ENCODE peak calls at places on chromosomes 13 and 19, in six cellular contexts. W, I, N, O, Z and Q are unnamed samples.

GRCh38 chr13:98525852-98526512 is 50.9 kb downstream of the STK24 start:
- DNase-seq in O (no peak), Z (no peak), W (no peak), N (no peak), I (no peak), Q (no peak)

GRCh38 chr19:18109731-18110671 is 12.4 kb downstream of the MAST3 start:
- DNase-seq in N (peak; percentile 19), Z (peak; percentile 53), O (peak; percentile 84), W (no peak), I (no peak), Q (peak; percentile 45)

GRCh38 chr19:42233638-42234292 is 8.6 kb downstream of the GSK3A start:
- DNase-seq in Z (no peak), N (no peak), W (no peak), I (no peak), O (no peak), Q (no peak)

GRCh38 chr19:35114656-35115537 is 726 bp upstream of the FXYD3 start:
- DNase-seq in I (peak; percentile 27), Z (peak; percentile 87), N (peak; percentile 84), W (peak; percentile 91), O (peak; percentile 99), Q (peak; percentile 47)

GRCh38 chr13:99053636-99054233 is 75.9 kb upstream of the DOCK9 start:
- DNase-seq in W (no peak), Z (no peak), N (no peak), I (no peak), O (no peak), Q (no peak)

GRCh38 chr19:10544242-10544752 is 593 bp downstream of the ATG4D start:
- DNase-seq in O (no peak), W (no peak), Z (no peak), N (peak; percentile 42), I (no peak), Q (peak; percentile 28)

GRCh38 chr13:102322211-102322610 is 79.6 kb downstream of the FGF14 start:
- DNase-seq in O (no peak), Z (no peak), N (no peak), I (no peak), W (no peak), Q (no peak)

GRCh38 chr13:43567608-43568007 is 219.2 kb downstream of the ENOX1 start:
- DNase-seq in O (no peak), N (no peak), W (no peak), Z (no peak), I (peak; percentile 64), Q (peak; percentile 50)

GRCh38 chr13:95098916-95099315 is 202.3 kb downstream of the ABCC4 start:
- DNase-seq in I (no peak), W (no peak), N (no peak), Z (no peak), O (no peak), Q (no peak)

GRCh38 chr13:71797487-71797886 is 69.5 kb downstream of the DACH1 start:
- DNase-seq in W (no peak), O (no peak), Z (no peak), I (no peak), N (no peak), Q (peak; percentile 26)

GRCh38 chr19:31113250-31113685 is 236.0 kb downstream of the TSHZ3 start:
- DNase-seq in N (no peak), I (peak; percentile 39), O (no peak), W (no peak), Z (no peak), Q (peak; percentile 47)

GRCh38 chr19:29364999-29365398 is 152.0 kb upstream of the UQCRFS1 start:
- DNase-seq in W (no peak), O (no peak), Z (no peak), N (no peak), I (no peak), Q (no peak)

GRCh38 chr19:29366757-29367156 is 153.8 kb upstream of the UQCRFS1 start:
- DNase-seq in I (no peak), W (no peak), N (no peak), Z (no peak), O (peak; percentile 36), Q (no peak)

GRCh38 chr19:29365836-29366417 is 153.0 kb upstream of the UQCRFS1 start:
- DNase-seq in Z (no peak), I (no peak), N (no peak), W (no peak), O (peak; percentile 11), Q (no peak)

GRCh38 chr19:29367701-29368306 is 154.9 kb upstream of the UQCRFS1 start:
- DNase-seq in N (no peak), W (no peak), I (no peak), Z (peak; percentile 23), O (peak; percentile 39), Q (no peak)

GRCh38 chr19:29364224-29364726 is 151.3 kb upstream of the UQCRFS1 start:
- DNase-seq in Z (peak; percentile 43), I (no peak), N (peak; percentile 74), O (peak; percentile 45), W (no peak), Q (no peak)
- H2BK15ac ChIP-seq in Z (no peak overlapping the region), I (no peak overlapping the region), N (no peak overlapping the region), O (no peak overlapping the region), W (no peak overlapping the region), Q (no peak overlapping the region)

GRCh38 chr19:8148410-8149231 is 771 bp downstream of the FBN3 start:
- DNase-seq in Z (peak; percentile 94), O (peak; percentile 87), I (no peak), N (peak; percentile 96), W (peak; percentile 65), Q (no peak)
- H4K8ac ChIP-seq in Z (no peak overlapping the region), O (peak overlapping the region; percentile 37), I (no peak overlapping the region), N (peak overlapping the region; percentile 56), W (no peak overlapping the region), Q (no peak overlapping the region)

GRCh38 chr19:21423057-21424041 is 26.4 kb downstream of the ZNF493 start:
- DNase-seq in Z (no peak), I (no peak), N (no peak), W (no peak), O (no peak), Q (no peak)
- H2BK15ac ChIP-seq in Z (no peak overlapping the region), I (no peak overlapping the region), N (no peak overlapping the region), W (no peak overlapping the region), O (no peak overlapping the region), Q (no peak overlapping the region)

GRCh38 chr13:75478659-75479058 is 3.3 kb downstream of the TBC1D4 start:
- DNase-seq in N (no peak), I (no peak), O (no peak), Z (no peak), W (no peak), Q (no peak)
- H4K8ac ChIP-seq in N (no peak overlapping the region), I (no peak overlapping the region), O (no peak overlapping the region), Z (no peak overlapping the region), W (no peak overlapping the region), Q (no peak overlapping the region)

DNA sequence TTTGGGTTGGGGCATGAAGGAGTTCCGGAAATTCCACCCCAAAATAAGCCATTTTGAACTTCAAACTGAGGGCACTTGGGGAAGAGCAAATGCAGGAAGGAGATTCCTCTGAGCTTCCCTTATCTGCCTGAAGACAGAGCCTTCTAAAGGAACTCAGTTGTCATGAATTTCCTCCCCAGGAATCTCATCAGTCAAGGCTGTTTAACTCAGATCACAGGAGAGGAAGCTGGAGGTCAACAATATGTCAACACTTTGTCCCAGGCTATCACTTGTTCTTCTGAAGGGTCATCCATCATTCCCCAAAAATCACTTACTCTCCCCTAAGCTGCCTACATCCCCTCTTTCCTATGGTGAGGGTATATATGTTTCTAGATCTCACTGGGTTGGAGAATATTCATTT is 26.0 kb upstream of the CHST8 start:
- DNase-seq in I (no peak), N (no peak), O (no peak), W (no peak), Z (no peak), Q (no peak)
- H2BK15ac ChIP-seq in I (no peak overlapping the region), N (no peak overlapping the region), O (no peak overlapping the region), W (no peak overlapping the region), Z (no peak overlapping the region), Q (no peak overlapping the region)

GRCh38 chr13:75514080-75515040 is 23.3 kb downstream of the COMMD6 start:
- DNase-seq in I (peak; percentile 56), N (no peak), O (no peak), W (no peak), Z (no peak), Q (peak; percentile 53)

GRCh38 chr13:75513271-75513670 is 24.4 kb downstream of the COMMD6 start:
- DNase-seq in N (no peak), Z (no peak), W (no peak), I (no peak), O (no peak), Q (no peak)

GRCh38 chr13:75512253-75512652 is 25.4 kb downstream of the COMMD6 start:
- DNase-seq in N (no peak), I (no peak), W (no peak), O (no peak), Z (no peak), Q (peak; percentile 26)

GRCh38 chr13:75508002-75508548 is 26.1 kb upstream of the TBC1D4 start:
- DNase-seq in O (no peak), I (no peak), Z (no peak), N (no peak), W (no peak), Q (no peak)

GRCh38 chr13:75511226-75511625 is 26.4 kb downstream of the COMMD6 start:
- DNase-seq in W (no peak), Z (no peak), N (no peak), O (no peak), I (no peak), Q (no peak)
- H4K8ac ChIP-seq in W (no peak overlapping the region), Z (no peak overlapping the region), N (no peak overlapping the region), O (no peak overlapping the region), I (no peak overlapping the region), Q (no peak overlapping the region)

GRCh38 chr13:114260818-114261217 is 20.6 kb upstream of the UPF3A start:
- DNase-seq in I (no peak), W (no peak), N (no peak), Z (no peak), O (no peak), Q (no peak)

GRCh38 chr13:114263590-114263989 is 17.8 kb upstream of the UPF3A start:
- DNase-seq in I (no peak), Z (no peak), O (no peak), W (no peak), N (no peak), Q (no peak)

GRCh38 chr13:114259374-114259773 is 22.0 kb upstream of the UPF3A start:
- DNase-seq in Z (no peak), N (no peak), I (no peak), O (no peak), W (no peak), Q (no peak)

GRCh38 chr13:114259974-114260373 is 21.4 kb upstream of the UPF3A start:
- DNase-seq in Z (no peak), I (no peak), O (no peak), N (no peak), W (no peak), Q (no peak)

DNA sequence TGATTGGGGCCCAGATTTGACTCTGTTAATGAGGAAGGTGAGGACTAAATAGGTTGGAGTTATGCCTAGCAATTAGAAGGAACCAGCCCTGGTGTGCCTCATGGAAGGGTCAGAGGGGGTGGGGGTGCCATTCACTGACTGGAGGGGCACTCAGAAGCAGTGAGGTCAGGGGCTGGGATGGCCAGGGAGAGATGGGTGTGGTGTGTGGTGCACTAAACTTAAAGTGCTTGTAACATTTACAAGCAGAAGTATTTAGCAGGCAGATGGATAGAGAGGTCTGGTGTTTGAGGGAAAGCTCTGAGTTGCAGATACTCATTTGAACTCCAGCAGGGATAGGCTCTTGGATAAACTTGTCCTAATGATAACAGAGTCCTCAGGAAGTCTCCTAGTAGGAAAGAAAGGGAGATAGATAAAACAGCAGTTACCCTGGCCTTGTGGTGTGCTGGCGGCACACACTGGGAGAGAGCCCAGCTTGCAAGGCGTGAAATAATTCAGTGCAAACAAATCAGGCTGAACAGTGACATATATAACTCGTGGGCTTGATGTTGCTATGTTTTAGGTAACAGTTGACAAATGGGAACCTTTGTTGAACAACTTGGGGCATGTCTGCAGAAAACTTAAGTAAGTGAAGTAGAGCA is 20.0 kb upstream of the UPF3A start:
- DNase-seq in W (no peak), Z (no peak), O (no peak), N (peak; percentile 91), I (no peak), Q (no peak)
- H2BK15ac ChIP-seq in W (no peak overlapping the region), Z (no peak overlapping the region), O (no peak overlapping the region), N (no peak overlapping the region), I (no peak overlapping the region), Q (no peak overlapping the region)